ENCODE peak calls at places on chromosomes 3 and 15, in seven cellular contexts. Z is A549, N is K562, I is transverse colon, M is SK-N-SH, F is tibial nerve, W is sigmoid colon. D is an unnamed sample.

GRCh38 chr3:74531491-74531890 is 83.0 kb downstream of the CNTN3 start:
- DNase-seq in Z (no peak), N (no peak), I (no peak), M (no peak), F (no peak), W (no peak), D (no peak)

GRCh38 chr3:41630708-41631107 is 331.2 kb downstream of the ULK4 start:
- DNase-seq in Z (no peak), N (no peak), I (no peak), M (no peak), F (no peak), W (no peak), D (no peak)

GRCh38 chr15:33154366-33155166 is 39.9 kb downstream of the FMN1 start:
- DNase-seq in Z (no peak), N (no peak), I (peak), M (no peak), F (peak), W (peak), D (no peak)

GRCh38 chr3:99534951-99535704 is 103.3 kb upstream of the COL8A1 start:
- DNase-seq in Z (no peak), N (no peak), I (no peak), M (no peak), F (no peak), W (no peak), D (no peak)

GRCh38 chr3:148459931-148460513 is 237.7 kb upstream of the AGTR1 start:
- DNase-seq in Z (peak), N (no peak), I (no peak), M (no peak), F (no peak), W (no peak), D (no peak)

GRCh38 chr3:5186854-5187151 is 704 bp upstream of the EDEM1 start:
- DNase-seq in Z (no peak), N (no peak), I (no peak), M (peak), F (no peak), W (no peak), D (no peak)

GRCh38 chr3:30749230-30749629 is 142.8 kb downstream of the TGFBR2 start:
- DNase-seq in Z (no peak), N (no peak), I (no peak), M (no peak), F (no peak), W (no peak), D (no peak)

GRCh38 chr15:60324706-60325438 is 72.9 kb downstream of the ANXA2 start:
- DNase-seq in Z (no peak), N (no peak), I (no peak), M (no peak), F (no peak), W (no peak), D (no peak)

GRCh38 chr15:100525894-100526512 is 2.7 kb downstream of the CERS3 start:
- DNase-seq in Z (no peak), N (no peak), I (peak), M (no peak), F (no peak), W (peak), D (peak)

DNA sequence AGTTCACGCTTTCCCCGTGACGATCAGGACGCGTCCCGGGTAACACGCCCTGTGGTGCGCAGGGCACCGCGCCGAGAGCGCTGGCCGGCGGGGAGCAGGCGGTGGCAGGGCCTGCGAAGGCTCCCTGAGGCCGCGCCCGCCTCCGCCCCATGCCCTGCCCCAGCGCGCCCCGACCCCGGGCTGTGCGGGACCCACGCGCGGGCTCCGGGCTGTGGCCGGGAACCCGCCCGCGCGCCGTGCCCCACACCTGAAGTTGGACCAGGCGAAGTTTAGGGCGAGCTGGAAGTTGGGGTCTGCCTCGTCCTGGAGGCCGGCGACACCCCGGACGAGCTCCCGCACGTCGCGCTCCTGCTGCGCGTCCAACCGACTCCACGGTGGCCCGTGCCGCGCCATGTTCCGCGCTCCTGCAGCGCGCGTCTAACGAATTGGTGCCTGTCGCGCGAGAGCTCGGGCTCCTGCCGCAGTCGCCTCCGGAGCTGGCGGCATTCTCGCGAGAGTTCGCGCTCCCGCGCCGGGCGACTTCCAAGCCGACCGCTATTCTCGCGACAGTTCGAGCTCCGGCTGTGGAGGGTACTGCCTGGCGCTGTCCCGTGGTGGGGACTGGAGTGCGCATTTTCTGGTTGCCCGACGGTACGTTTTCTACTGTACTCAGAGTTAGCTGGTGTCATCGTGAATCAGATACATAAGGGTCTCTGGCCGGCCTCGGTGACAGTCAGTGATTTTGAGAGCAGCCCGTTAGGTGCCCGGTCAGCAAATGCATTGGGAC is at the start of gene TUBGCP5:
- DNase-seq in Z (peak), N (peak), I (peak), M (peak), F (peak), W (peak), D (peak)
- TF ChIP-seq EP300 in Z (no peak), N (no peak), I (no peak), M (no peak), F (no peak), W (no peak), D (no peak)

GRCh38 chr3:64616953-64617352 is 70.8 kb downstream of the ADAMTS9 start:
- DNase-seq in Z (no peak), N (no peak), I (no peak), M (no peak), F (no peak), W (no peak), D (no peak)

GRCh38 chr3:64617610-64618009 is 70.2 kb downstream of the ADAMTS9 start:
- DNase-seq in Z (no peak), N (no peak), I (no peak), M (no peak), F (no peak), W (no peak), D (no peak)

GRCh38 chr3:64612916-64613526 is 74.8 kb downstream of the ADAMTS9 start:
- DNase-seq in Z (no peak), N (no peak), I (no peak), M (peak), F (no peak), W (peak), D (no peak)

DNA sequence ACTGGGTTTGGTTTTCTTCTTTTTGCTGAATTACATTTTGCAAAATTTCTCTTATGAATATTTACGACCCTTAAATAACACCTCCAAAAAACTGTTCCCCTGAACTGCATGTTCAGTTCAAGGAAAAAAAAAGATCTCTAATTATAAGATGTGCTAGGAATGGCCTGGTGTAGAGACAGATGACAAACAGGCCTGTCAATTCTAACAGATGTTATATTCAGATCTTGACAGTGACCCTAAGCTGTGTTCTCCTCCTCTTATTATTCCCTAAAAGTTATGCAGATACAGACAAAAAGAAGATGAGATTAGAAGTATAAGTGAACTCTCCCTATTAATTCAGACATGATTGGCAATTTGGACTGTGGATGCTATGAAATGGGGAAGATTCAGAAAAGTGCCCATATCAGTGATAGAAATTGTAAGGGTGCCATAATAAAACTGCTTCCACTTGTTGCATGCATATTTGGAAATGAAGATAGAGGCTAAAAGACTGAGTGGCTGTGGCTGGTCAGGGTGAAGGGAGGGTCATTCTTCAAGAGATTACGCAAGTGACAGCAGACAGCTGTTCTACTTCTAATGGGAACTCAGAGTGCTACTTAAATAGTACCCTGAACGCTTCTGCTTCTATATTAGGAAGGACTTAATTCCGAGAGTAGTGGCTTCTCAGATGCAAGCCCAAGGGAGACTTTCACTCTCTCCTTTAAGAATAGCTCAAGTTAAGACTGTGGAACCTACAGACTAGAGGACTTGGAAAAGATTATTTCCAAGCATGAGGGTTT is 75.5 kb downstream of the ADAMTS9 start:
- DNase-seq in Z (no peak), N (no peak), I (peak), M (peak), F (no peak), W (peak), D (no peak)
- TF ChIP-seq EP300 in Z (no peak), N (no peak), I (peak), M (no peak), F (peak), W (peak), D (peak)

DNA sequence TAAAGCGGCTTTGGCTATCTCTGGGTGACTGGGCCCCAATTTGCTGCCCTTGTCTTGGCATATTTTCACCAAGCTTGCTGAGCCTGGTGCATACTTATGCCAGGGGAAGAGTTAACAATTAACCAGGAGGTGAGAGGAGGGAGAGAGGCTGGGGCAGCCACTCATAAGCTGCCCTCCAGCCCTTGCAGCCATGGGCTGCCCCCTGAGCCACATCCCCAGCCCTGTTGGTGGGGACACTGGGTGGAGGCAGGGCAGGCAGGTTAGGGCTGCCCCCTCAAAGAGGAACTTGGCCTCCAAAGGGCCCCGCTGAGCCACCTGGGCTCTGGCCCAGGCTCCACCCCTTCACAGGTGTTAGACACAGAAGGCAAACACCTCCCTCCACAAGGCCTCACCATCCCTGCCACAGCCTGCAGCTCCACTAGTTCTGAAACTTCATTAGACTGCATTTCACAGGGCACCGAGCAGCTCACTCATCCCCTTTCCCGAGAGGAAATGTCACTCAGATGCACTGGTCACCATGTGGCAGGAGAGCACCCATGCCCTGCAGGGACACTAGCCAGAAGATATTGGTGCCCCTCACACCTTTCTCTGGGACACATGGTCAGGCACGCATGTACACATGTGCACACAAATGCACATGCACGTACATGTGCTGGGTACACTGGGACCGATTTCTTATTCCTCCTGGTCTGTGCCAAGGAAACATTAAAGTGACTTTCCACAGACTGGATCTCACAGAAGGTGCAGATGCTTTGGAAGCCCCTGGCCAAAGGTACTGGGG is 20.2 kb downstream of the AMOTL2 start:
- DNase-seq in Z (no peak), N (no peak), I (peak), M (no peak), F (no peak), W (peak), D (peak)
- TF ChIP-seq EP300 in Z (no peak), N (no peak), I (no peak), M (no peak), F (no peak), W (no peak), D (no peak)

GRCh38 chr15:37771462-37771861 is 163.0 kb upstream of the TMCO5A start:
- DNase-seq in Z (no peak), N (no peak), I (no peak), M (no peak), F (no peak), W (no peak), D (no peak)
- TF ChIP-seq EP300 in Z (no peak), N (no peak), I (no peak), M (no peak), F (no peak), W (no peak), D (no peak)

D was measured in stomach.